ENCODE peak calls at places on chromosomes 5 and 9, in ten cellular contexts. One of them, this sample, is unnamed.

GRCh38 chr9:86061972-86062739 is 37.2 kb downstream of the GOLM1 start:
- DNase-seq in HEK293T: no peak
- DNase-seq in neural progenitor cell: no peak
- DNase-seq in amniotic epithelial cell: no peak
- DNase-seq in left ventricle myocardium superior: no peak
- DNase-seq in BE2C: no peak
- DNase-seq in T follicular helper cell: no peak
- DNase-seq in NCI-H82: no peak
- DNase-seq in LoVo: no peak
- DNase-seq in A549: no peak
- DNase-seq in this sample: no peak

GRCh38 chr5:90940227-90940995 is 381.8 kb downstream of the ADGRV1 start:
- DNase-seq in HEK293T: peak; percentile 24
- DNase-seq in neural progenitor cell: peak; percentile 74
- DNase-seq in amniotic epithelial cell: no peak
- DNase-seq in left ventricle myocardium superior: no peak
- DNase-seq in BE2C: peak; percentile 57
- DNase-seq in T follicular helper cell: peak; percentile 7
- DNase-seq in NCI-H82: peak; percentile 51
- DNase-seq in LoVo: no peak
- DNase-seq in A549: no peak
- DNase-seq in this sample: peak; percentile 35

GRCh38 chr9:136714096-136714875 is 1.9 kb downstream of the DIPK1B start:
- DNase-seq in HEK293T: no peak
- DNase-seq in neural progenitor cell: no peak
- DNase-seq in amniotic epithelial cell: no peak
- DNase-seq in left ventricle myocardium superior: peak; percentile 74
- DNase-seq in BE2C: no peak
- DNase-seq in T follicular helper cell: no peak
- DNase-seq in NCI-H82: no peak
- DNase-seq in LoVo: no peak
- DNase-seq in A549: no peak
- DNase-seq in this sample: no peak

GRCh38 chr9:121201045-121201737 is 478 bp downstream of the RAB14 start:
- DNase-seq in HEK293T: peak; percentile 24
- DNase-seq in neural progenitor cell: peak; percentile 75
- DNase-seq in amniotic epithelial cell: no peak
- DNase-seq in left ventricle myocardium superior: peak; percentile 73
- DNase-seq in BE2C: peak; percentile 53
- DNase-seq in T follicular helper cell: peak; percentile 33
- DNase-seq in NCI-H82: peak; percentile 50
- DNase-seq in LoVo: peak; percentile 22
- DNase-seq in A549: no peak
- DNase-seq in this sample: no peak

GRCh38 chr9:92870289-92870688 is 7.5 kb downstream of the ZNF484 start:
- DNase-seq in HEK293T: no peak
- DNase-seq in neural progenitor cell: no peak
- DNase-seq in amniotic epithelial cell: no peak
- DNase-seq in left ventricle myocardium superior: no peak
- DNase-seq in BE2C: no peak
- DNase-seq in T follicular helper cell: no peak
- DNase-seq in NCI-H82: no peak
- DNase-seq in LoVo: no peak
- DNase-seq in A549: no peak
- DNase-seq in this sample: no peak

GRCh38 chr9:93329632-93330286 is 121.7 kb upstream of the FAM120A start:
- DNase-seq in HEK293T: no peak
- DNase-seq in neural progenitor cell: no peak
- DNase-seq in amniotic epithelial cell: no peak
- DNase-seq in left ventricle myocardium superior: no peak
- DNase-seq in BE2C: no peak
- DNase-seq in T follicular helper cell: no peak
- DNase-seq in NCI-H82: no peak
- DNase-seq in LoVo: peak; percentile 40
- DNase-seq in A549: no peak
- DNase-seq in this sample: no peak

GRCh38 chr5:142938201-142938600 is 168.0 kb downstream of the ARHGAP26 start:
- DNase-seq in HEK293T: no peak
- DNase-seq in neural progenitor cell: no peak
- DNase-seq in amniotic epithelial cell: no peak
- DNase-seq in left ventricle myocardium superior: no peak
- DNase-seq in BE2C: no peak
- DNase-seq in T follicular helper cell: no peak
- DNase-seq in NCI-H82: no peak
- DNase-seq in LoVo: no peak
- DNase-seq in A549: no peak
- DNase-seq in this sample: no peak

GRCh38 chr5:158013303-158013702 is 154.4 kb upstream of the CLINT1 start:
- DNase-seq in HEK293T: no peak
- DNase-seq in neural progenitor cell: no peak
- DNase-seq in amniotic epithelial cell: no peak
- DNase-seq in left ventricle myocardium superior: no peak
- DNase-seq in BE2C: no peak
- DNase-seq in T follicular helper cell: no peak
- DNase-seq in NCI-H82: no peak
- DNase-seq in LoVo: no peak
- DNase-seq in A549: no peak
- DNase-seq in this sample: no peak

This sample was measured in mesenchymal stem cell.